ENCODE peak calls at places on chromosome 5, in four cellular contexts. One of them, this sample, is unnamed.

GRCh38 chr5:10288600-10289213 is 19.0 kb downstream of the CMBL start:
- DNase-seq in K562: no peak
- DNase-seq in GM12878: no peak
- DNase-seq in H1: no peak
- DNase-seq in this sample: no peak

GRCh38 chr5:58182287-58182841 is 277.5 kb downstream of the PLK2 start:
- DNase-seq in K562: no peak
- DNase-seq in GM12878: no peak
- DNase-seq in H1: no peak
- DNase-seq in this sample: no peak

GRCh38 chr5:96584712-96585111 is 77.5 kb upstream of the CAST start:
- DNase-seq in K562: no peak
- DNase-seq in GM12878: no peak
- DNase-seq in H1: no peak
- DNase-seq in this sample: no peak

GRCh38 chr5:90709323-90710148 is 150.9 kb downstream of the ADGRV1 start:
- DNase-seq in K562: peak
- DNase-seq in GM12878: no peak
- DNase-seq in H1: no peak
- DNase-seq in this sample: peak

GRCh38 chr5:78221964-78222451 is 72.5 kb downstream of the AP3B1 start:
- DNase-seq in K562: no peak
- DNase-seq in GM12878: peak
- DNase-seq in H1: peak
- DNase-seq in this sample: peak

GRCh38 chr5:107290780-107291398 is 379.8 kb downstream of the EFNA5 start:
- DNase-seq in K562: no peak
- DNase-seq in GM12878: no peak
- DNase-seq in H1: no peak
- DNase-seq in this sample: no peak

GRCh38 chr5:170070556-170071412 is 34.9 kb upstream of the FOXI1 start:
- DNase-seq in K562: peak
- DNase-seq in GM12878: no peak
- DNase-seq in H1: peak
- DNase-seq in this sample: peak

GRCh38 chr5:65020492-65020891 is 251.8 kb downstream of the CWC27 start:
- DNase-seq in K562: no peak
- DNase-seq in GM12878: no peak
- DNase-seq in H1: no peak
- DNase-seq in this sample: peak

GRCh38 chr5:120901199-120901598 is 437.1 kb downstream of the PRR16 start:
- DNase-seq in K562: no peak
- DNase-seq in GM12878: no peak
- DNase-seq in H1: no peak
- DNase-seq in this sample: no peak

GRCh38 chr5:38598994-38599611 is 42.7 kb upstream of the LIFR start:
- DNase-seq in K562: no peak
- DNase-seq in GM12878: no peak
- DNase-seq in H1: no peak
- DNase-seq in this sample: peak

GRCh38 chr5:107370569-107370968 is 300.2 kb downstream of the EFNA5 start:
- DNase-seq in K562: no peak
- DNase-seq in GM12878: no peak
- DNase-seq in H1: no peak
- DNase-seq in this sample: no peak

GRCh38 chr5:97046270-97046982 is 96.0 kb downstream of the LIX1 start:
- DNase-seq in K562: no peak
- DNase-seq in GM12878: no peak
- DNase-seq in H1: no peak
- DNase-seq in this sample: peak

GRCh38 chr5:32443145-32443540 is 1.4 kb downstream of the ZFR start:
- DNase-seq in K562: no peak
- DNase-seq in GM12878: peak
- DNase-seq in H1: no peak
- DNase-seq in this sample: peak

GRCh38 chr5:36438765-36439501 is 137.2 kb upstream of the RANBP3L start:
- DNase-seq in K562: no peak
- DNase-seq in GM12878: no peak
- DNase-seq in H1: no peak
- DNase-seq in this sample: no peak

GRCh38 chr5:78597068-78597857 is 51.3 kb downstream of the LHFPL2 start:
- DNase-seq in K562: no peak
- DNase-seq in GM12878: no peak
- DNase-seq in H1: no peak
- DNase-seq in this sample: peak

GRCh38 chr5:6791031-6791577 is 77.9 kb downstream of the TENT4A start:
- DNase-seq in K562: no peak
- DNase-seq in GM12878: no peak
- DNase-seq in H1: no peak
- DNase-seq in this sample: no peak

GRCh38 chr5:172035039-172035438 is 28.6 kb upstream of the FBXW11 start:
- DNase-seq in K562: no peak
- DNase-seq in GM12878: peak
- DNase-seq in H1: no peak
- DNase-seq in this sample: no peak

GRCh38 chr5:177427211-177427822 is 841 bp downstream of the GRK6 start:
- DNase-seq in K562: peak
- DNase-seq in GM12878: no peak
- DNase-seq in H1: no peak
- DNase-seq in this sample: no peak

GRCh38 chr5:177427919-177428573 is 1.6 kb downstream of the GRK6 start:
- DNase-seq in K562: peak
- DNase-seq in GM12878: no peak
- DNase-seq in H1: no peak
- DNase-seq in this sample: no peak

GRCh38 chr5:177430146-177430951 is 3.9 kb downstream of the GRK6 start:
- DNase-seq in K562: no peak
- DNase-seq in GM12878: no peak
- DNase-seq in H1: no peak
- DNase-seq in this sample: no peak

GRCh38 chr5:177429248-177430045 is 3.0 kb downstream of the GRK6 start:
- DNase-seq in K562: peak
- DNase-seq in GM12878: peak
- DNase-seq in H1: no peak
- DNase-seq in this sample: no peak

GRCh38 chr5:177428574-177429217 is 2.2 kb downstream of the GRK6 start:
- DNase-seq in K562: no peak
- DNase-seq in GM12878: no peak
- DNase-seq in H1: no peak
- DNase-seq in this sample: no peak
- TF ChIP-seq USF2 in K562: no peak
- TF ChIP-seq USF2 in GM12878: no peak
- TF ChIP-seq USF2 in H1: no peak
- TF ChIP-seq USF2 in this sample: no peak

DNA sequence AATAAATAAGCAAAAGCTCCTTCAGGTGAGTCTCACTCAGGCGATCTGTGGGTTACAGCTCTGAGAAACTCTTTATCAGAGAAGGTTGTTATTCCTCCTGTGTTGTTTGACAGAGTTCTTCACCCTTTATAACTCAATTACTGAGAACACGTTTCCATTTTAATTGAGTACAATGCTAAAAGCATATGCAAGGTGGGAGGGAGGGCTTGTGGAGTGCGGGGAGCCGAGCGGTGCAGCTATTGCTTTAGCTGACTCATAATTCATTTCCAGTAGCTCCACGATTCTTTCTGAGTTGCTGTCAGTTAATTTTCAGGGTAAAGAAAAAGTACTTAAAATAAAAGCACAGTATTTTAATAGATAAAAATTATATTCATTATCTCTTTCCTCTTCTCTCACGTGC is 104.7 kb upstream of the CKMT2 start:
- DNase-seq in K562: no peak
- DNase-seq in GM12878: no peak
- DNase-seq in H1: no peak
- DNase-seq in this sample: no peak
- TF ChIP-seq CHD1 in K562: no peak
- TF ChIP-seq CHD1 in GM12878: no peak
- TF ChIP-seq CHD1 in H1: no peak
- TF ChIP-seq CHD1 in this sample: no peak

DNA sequence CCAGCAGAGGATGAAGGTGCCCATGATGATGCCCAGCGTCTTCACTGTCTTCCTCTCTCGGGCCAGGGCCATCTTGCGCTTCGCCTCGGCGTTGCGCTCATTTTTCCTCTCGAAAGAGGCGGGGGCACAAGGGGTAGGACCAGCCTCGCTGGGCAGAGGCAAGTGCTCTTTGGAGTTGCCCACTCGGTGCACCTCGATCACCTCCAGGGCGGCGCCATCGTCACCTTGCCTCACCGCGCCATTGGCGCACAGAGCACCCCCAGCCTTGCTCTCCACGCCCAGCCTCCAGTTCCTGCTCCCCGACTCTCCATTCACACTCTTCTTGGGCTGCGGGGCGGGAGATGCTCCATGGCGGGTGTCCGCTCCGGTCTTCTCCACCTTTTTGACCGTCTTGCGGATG is 1.6 kb downstream of the HTR1A start:
- DNase-seq in K562: no peak
- DNase-seq in GM12878: no peak
- DNase-seq in H1: no peak
- DNase-seq in this sample: no peak
- TF ChIP-seq USF2 in K562: no peak
- TF ChIP-seq USF2 in GM12878: no peak
- TF ChIP-seq USF2 in H1: no peak
- TF ChIP-seq USF2 in this sample: no peak

GRCh38 chr5:867300-867699 is 16.5 kb upstream of the ZDHHC11 start:
- DNase-seq in K562: no peak
- DNase-seq in GM12878: no peak
- DNase-seq in H1: no peak
- DNase-seq in this sample: no peak
- TF ChIP-seq CHD1 in K562: no peak
- TF ChIP-seq CHD1 in GM12878: no peak
- TF ChIP-seq CHD1 in H1: no peak
- TF ChIP-seq CHD1 in this sample: no peak

GRCh38 chr5:1760656-1761452 is 38.8 kb downstream of the MRPL36 start:
- DNase-seq in K562: no peak
- DNase-seq in GM12878: no peak
- DNase-seq in H1: no peak
- DNase-seq in this sample: no peak
- TF ChIP-seq USF2 in K562: no peak
- TF ChIP-seq USF2 in GM12878: no peak
- TF ChIP-seq USF2 in H1: no peak
- TF ChIP-seq USF2 in this sample: no peak